ENCODE peak calls at places on chromosomes 6 and 20, in eight cellular contexts. P is mesenchymal stem cell, X is GM23338, D is OCI-LY7, H is PC-9, V is keratinocyte, Z is neural progenitor cell, N is mammary epithelial cell. F is an unnamed sample.

GRCh38 chr6:22954749-22955385 is 385.5 kb downstream of the HDGFL1 start:
- DNase-seq in P (peak; percentile 51), X (no peak), D (no peak), H (no peak), V (no peak), Z (no peak), N (peak; percentile 0), F (no peak)

GRCh38 chr20:35497780-35498189 is 31.7 kb downstream of the C20orf173 start:
- DNase-seq in P (no peak), X (no peak), D (no peak), H (no peak), V (no peak), Z (no peak), N (no peak), F (no peak)

GRCh38 chr6:11111769-11112437 is 378 bp upstream of the ERVFRD-1 start:
- DNase-seq in P (no peak), X (no peak), D (no peak), H (no peak), V (no peak), Z (no peak), N (no peak), F (no peak)

GRCh38 chr6:139144490-139145085 is 9.7 kb downstream of the HECA start:
- DNase-seq in P (no peak), X (no peak), D (no peak), H (no peak), V (no peak), Z (no peak), N (no peak), F (peak; percentile 47)

GRCh38 chr6:79373880-79374279 is 139.4 kb upstream of the HMGN3 start:
- DNase-seq in P (no peak), X (no peak), D (no peak), H (no peak), V (no peak), Z (no peak), N (peak; percentile 7), F (no peak)

GRCh38 chr20:58625585-58625984 is 25.5 kb upstream of the STX16 start:
- DNase-seq in P (no peak), X (no peak), D (no peak), H (no peak), V (no peak), Z (no peak), N (no peak), F (no peak)

GRCh38 chr20:6700563-6701328 is 66.7 kb upstream of the BMP2 start:
- DNase-seq in P (no peak), X (no peak), D (no peak), H (no peak), V (no peak), Z (no peak), N (no peak), F (no peak)

GRCh38 chr20:4886771-4887527 is 114.4 kb downstream of the SLC23A2 start:
- DNase-seq in P (no peak), X (no peak), D (no peak), H (no peak), V (no peak), Z (no peak), N (no peak), F (no peak)

GRCh38 chr6:132746049-132746448 is 11.7 kb downstream of the VNN2 start:
- DNase-seq in P (peak; percentile 47), X (no peak), D (no peak), H (peak; percentile 49), V (no peak), Z (no peak), N (no peak), F (no peak)

GRCh38 chr6:1916334-1916985 is 306.7 kb downstream of the FOXC1 start:
- DNase-seq in P (peak; percentile 38), X (no peak), D (no peak), H (peak; percentile 90), V (peak; percentile 61), Z (no peak), N (peak; percentile 89), F (no peak)

GRCh38 chr6:99885051-99885450 is 109.0 kb downstream of the MCHR2 start:
- DNase-seq in P (no peak), X (no peak), D (no peak), H (no peak), V (no peak), Z (no peak), N (no peak), F (no peak)

DNA sequence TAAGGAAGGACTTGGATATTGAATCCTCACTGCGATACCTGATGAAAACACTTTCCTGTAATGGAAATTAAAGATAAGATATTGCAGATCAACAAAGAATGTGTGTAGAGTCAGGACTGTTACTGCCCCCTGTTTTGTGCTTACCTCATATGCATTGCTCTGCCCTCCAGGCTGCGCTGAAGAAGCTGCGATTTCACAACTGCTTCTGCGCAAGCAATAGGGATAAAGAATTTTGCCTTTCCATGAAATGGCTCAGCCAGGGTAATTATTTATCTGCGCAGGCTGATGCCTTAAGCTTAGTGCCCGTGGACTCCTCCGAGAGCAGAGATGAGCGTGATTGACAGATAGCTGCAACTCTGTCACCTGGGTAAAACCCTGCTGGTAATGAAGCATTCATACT is 370.5 kb downstream of the SAMD5 start:
- DNase-seq in P (no peak), X (no peak), D (no peak), H (no peak), V (no peak), Z (no peak), N (no peak), F (no peak)
- H3K4me3 ChIP-seq in P (no peak overlapping the region), X (no peak overlapping the region), D (no peak overlapping the region), H (no peak overlapping the region), V (no peak overlapping the region), Z (no peak overlapping the region), N (no peak overlapping the region), F (no peak overlapping the region)

GRCh38 chr20:62018437-62019143 is 47.1 kb downstream of the TAF4 start:
- DNase-seq in P (no peak), X (no peak), D (no peak), H (no peak), V (no peak), Z (no peak), N (no peak), F (no peak)
- H3K4me1 ChIP-seq in P (peaks cover 19% of the 10 kb centered on the region), X (no peaks in the 10 kb centered on the region), D (no peaks in the 10 kb centered on the region), H (no peaks in the 10 kb centered on the region), V (no peaks in the 10 kb centered on the region), Z (peaks cover 21% of the 10 kb centered on the region), N (no peaks in the 10 kb centered on the region), F (no peaks in the 10 kb centered on the region)

DNA sequence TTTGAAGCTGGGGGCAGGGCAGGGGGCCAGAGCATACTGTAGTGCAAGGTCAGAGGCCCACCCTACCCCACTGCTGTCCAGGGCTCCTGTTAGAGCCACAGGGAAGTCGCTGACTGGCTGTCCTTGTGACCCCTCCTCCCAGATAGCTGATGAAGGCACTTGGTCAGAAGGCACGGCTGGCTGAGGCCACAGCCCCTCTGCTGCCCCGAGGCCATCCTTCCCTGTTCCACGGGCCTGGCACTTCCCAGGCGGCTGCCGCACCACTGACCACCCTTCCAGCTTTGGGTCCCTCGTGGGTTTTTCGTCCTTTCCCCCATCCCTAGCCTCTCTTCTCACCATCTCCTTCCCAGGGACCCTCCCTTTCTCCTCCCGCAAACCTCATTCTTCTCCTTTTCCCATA is 9.2 kb upstream of the EMILIN3 start:
- DNase-seq in P (no peak), X (no peak), D (no peak), H (peak; percentile 30), V (no peak), Z (no peak), N (no peak), F (no peak)
- H2AFZ ChIP-seq in P (no peak overlapping the region), X (no peak overlapping the region), D (no peak overlapping the region), H (no peak overlapping the region), V (no peak overlapping the region), Z (no peak overlapping the region), N (no peak overlapping the region), F (no peak overlapping the region)

DNA sequence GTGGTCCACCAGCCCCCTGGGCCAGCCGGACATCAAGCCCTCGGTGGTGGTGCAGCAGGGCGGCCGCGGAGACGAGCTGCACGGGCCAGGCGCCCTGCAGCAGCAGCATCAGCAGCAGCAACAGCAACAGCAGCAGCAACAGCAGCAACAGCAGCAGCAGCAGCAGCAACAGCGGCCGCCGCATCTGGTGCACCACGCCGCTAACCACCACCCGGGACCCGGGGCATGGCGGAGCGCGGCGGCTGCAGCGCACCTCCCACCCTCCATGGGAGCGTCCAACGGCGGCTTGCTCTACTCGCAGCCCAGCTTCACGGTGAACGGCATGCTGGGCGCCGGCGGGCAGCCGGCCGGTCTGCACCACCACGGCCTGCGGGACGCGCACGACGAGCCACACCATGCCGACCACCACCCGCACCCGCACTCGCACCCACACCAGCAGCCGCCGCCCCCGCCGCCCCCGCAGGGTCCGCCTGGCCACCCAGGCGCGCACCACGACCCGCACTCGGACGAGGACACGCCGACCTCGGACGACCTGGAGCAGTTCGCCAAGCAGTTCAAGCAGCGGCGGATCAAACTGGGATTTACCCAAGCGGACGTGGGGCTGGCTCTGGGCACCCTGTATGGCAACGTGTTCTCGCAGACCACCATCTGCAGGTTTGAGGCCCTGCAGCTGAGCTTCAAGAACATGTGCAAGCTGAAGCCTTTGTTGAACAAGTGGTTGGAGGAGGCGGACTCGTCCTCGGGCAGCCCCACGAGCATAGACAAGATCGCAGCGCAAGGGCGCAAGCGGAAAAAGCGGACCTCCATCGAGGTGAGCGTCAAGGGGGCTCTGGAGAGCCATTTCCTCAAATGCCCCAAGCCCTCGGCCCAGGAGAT is 1.0 kb downstream of the POU3F2 start:
- DNase-seq in P (no peak), X (peak; percentile 61), D (no peak), H (no peak), V (no peak), Z (peak; percentile 69), N (no peak), F (no peak)
- H3K4me3 ChIP-seq in P (peak overlapping the region; percentile 65), X (peak overlapping the region; percentile 59), D (peak overlapping the region; percentile 19), H (no peak overlapping the region), V (no peak overlapping the region), Z (peak overlapping the region; percentile 56), N (peak overlapping the region; percentile 18), F (no peak overlapping the region)